ENCODE peak calls at places on chromosomes 4 and X, in six cellular contexts. One of them, this sample, is unnamed.

GRCh38 chr4:3299538-3300197 is 6.8 kb downstream of the RGS12 start:
- DNase-seq in MCF 10A: no peak
- DNase-seq in PC-3: no peak
- DNase-seq in endothelial cell: no peak
- DNase-seq in left lung: peak
- DNase-seq in activated B cell treated with CpG ODN at 0.5 μM for 24 hours: no peak
- DNase-seq in this sample: peak

GRCh38 chr4:1168291-1169031 is 3.9 kb downstream of the SPON2 start:
- DNase-seq in endothelial cell: no peak
- DNase-seq in activated B cell treated with CpG ODN at 0.5 μM for 24 hours: no peak
- DNase-seq in MCF 10A: no peak
- DNase-seq in PC-3: no peak
- DNase-seq in left lung: peak
- DNase-seq in this sample: no peak

GRCh38 chr4:146415829-146416228 is 105.9 kb downstream of the SLC10A7 start:
- DNase-seq in activated B cell treated with CpG ODN at 0.5 μM for 24 hours: no peak
- DNase-seq in endothelial cell: no peak
- DNase-seq in PC-3: no peak
- DNase-seq in MCF 10A: no peak
- DNase-seq in left lung: no peak
- DNase-seq in this sample: no peak

GRCh38 chrX:31423575-31424284 is 351.9 kb upstream of the FTHL17 start:
- DNase-seq in PC-3: peak
- DNase-seq in endothelial cell: peak
- DNase-seq in MCF 10A: peak
- DNase-seq in left lung: no peak
- DNase-seq in activated B cell treated with CpG ODN at 0.5 μM for 24 hours: no peak
- DNase-seq in this sample: peak

GRCh38 chr4:122758033-122758432 is 25.5 kb downstream of the BBS12 start:
- DNase-seq in activated B cell treated with CpG ODN at 0.5 μM for 24 hours: no peak
- DNase-seq in endothelial cell: no peak
- DNase-seq in left lung: no peak
- DNase-seq in PC-3: peak
- DNase-seq in MCF 10A: peak
- DNase-seq in this sample: no peak

GRCh38 chr4:76781698-76782595 is 116.0 kb downstream of the SOWAHB start:
- DNase-seq in endothelial cell: no peak
- DNase-seq in PC-3: peak
- DNase-seq in left lung: no peak
- DNase-seq in activated B cell treated with CpG ODN at 0.5 μM for 24 hours: no peak
- DNase-seq in MCF 10A: peak
- DNase-seq in this sample: peak

GRCh38 chrX:148080593-148080992 is 99.5 kb downstream of the FMR1NB start:
- DNase-seq in activated B cell treated with CpG ODN at 0.5 μM for 24 hours: no peak
- DNase-seq in endothelial cell: no peak
- DNase-seq in PC-3: no peak
- DNase-seq in MCF 10A: no peak
- DNase-seq in left lung: no peak
- DNase-seq in this sample: no peak

GRCh38 chr4:657338-658030 is 16.6 kb downstream of the ATP5ME start:
- DNase-seq in PC-3: no peak
- DNase-seq in endothelial cell: no peak
- DNase-seq in MCF 10A: no peak
- DNase-seq in left lung: no peak
- DNase-seq in activated B cell treated with CpG ODN at 0.5 μM for 24 hours: no peak
- DNase-seq in this sample: peak

GRCh38 chr4:8433181-8433580 is 7.3 kb downstream of the ACOX3 start:
- DNase-seq in PC-3: no peak
- DNase-seq in endothelial cell: no peak
- DNase-seq in MCF 10A: no peak
- DNase-seq in left lung: no peak
- DNase-seq in activated B cell treated with CpG ODN at 0.5 μM for 24 hours: no peak
- DNase-seq in this sample: no peak

GRCh38 chr4:41129128-41129754 is 85.1 kb downstream of the APBB2 start:
- DNase-seq in MCF 10A: no peak
- DNase-seq in PC-3: no peak
- DNase-seq in activated B cell treated with CpG ODN at 0.5 μM for 24 hours: no peak
- DNase-seq in endothelial cell: no peak
- DNase-seq in left lung: no peak
- DNase-seq in this sample: no peak

GRCh38 chr4:107862658-107863057 is 37.9 kb downstream of the SGMS2 start:
- DNase-seq in MCF 10A: peak
- DNase-seq in activated B cell treated with CpG ODN at 0.5 μM for 24 hours: no peak
- DNase-seq in PC-3: peak
- DNase-seq in endothelial cell: no peak
- DNase-seq in left lung: no peak
- DNase-seq in this sample: no peak

GRCh38 chr4:41454393-41454792 is 83.6 kb upstream of the LIMCH1 start:
- DNase-seq in MCF 10A: peak
- DNase-seq in endothelial cell: no peak
- DNase-seq in activated B cell treated with CpG ODN at 0.5 μM for 24 hours: no peak
- DNase-seq in left lung: peak
- DNase-seq in PC-3: no peak
- DNase-seq in this sample: no peak

GRCh38 chr4:173360587-173361221 is 10.1 kb upstream of the SAP30 start:
- DNase-seq in PC-3: peak
- DNase-seq in MCF 10A: peak
- DNase-seq in left lung: no peak
- DNase-seq in endothelial cell: no peak
- DNase-seq in activated B cell treated with CpG ODN at 0.5 μM for 24 hours: no peak
- DNase-seq in this sample: no peak

GRCh38 chr4:675036-675804 is 878 bp downstream of the MYL5 start:
- DNase-seq in endothelial cell: peak
- DNase-seq in left lung: peak
- DNase-seq in MCF 10A: no peak
- DNase-seq in activated B cell treated with CpG ODN at 0.5 μM for 24 hours: no peak
- DNase-seq in PC-3: no peak
- DNase-seq in this sample: peak

GRCh38 chrX:3262906-3263305 is 83.5 kb downstream of the MXRA5 start:
- DNase-seq in activated B cell treated with CpG ODN at 0.5 μM for 24 hours: no peak
- DNase-seq in endothelial cell: no peak
- DNase-seq in MCF 10A: peak
- DNase-seq in PC-3: peak
- DNase-seq in left lung: no peak
- DNase-seq in this sample: no peak

GRCh38 chr4:2172627-2173231 is 69.2 kb downstream of the HAUS3 start:
- DNase-seq in endothelial cell: no peak
- DNase-seq in left lung: no peak
- DNase-seq in activated B cell treated with CpG ODN at 0.5 μM for 24 hours: no peak
- DNase-seq in PC-3: no peak
- DNase-seq in MCF 10A: no peak
- DNase-seq in this sample: no peak

GRCh38 chr4:181078236-181078635 is 1165.0 kb upstream of the TENM3 start:
- DNase-seq in PC-3: no peak
- DNase-seq in MCF 10A: no peak
- DNase-seq in endothelial cell: no peak
- DNase-seq in left lung: no peak
- DNase-seq in activated B cell treated with CpG ODN at 0.5 μM for 24 hours: no peak
- DNase-seq in this sample: no peak

GRCh38 chrX:153776611-153777045 is 4.2 kb upstream of the SRPK3 start:
- DNase-seq in PC-3: no peak
- DNase-seq in left lung: no peak
- DNase-seq in MCF 10A: no peak
- DNase-seq in endothelial cell: no peak
- DNase-seq in activated B cell treated with CpG ODN at 0.5 μM for 24 hours: no peak
- DNase-seq in this sample: no peak

GRCh38 chrX:107827137-107827831 is 1.6 kb downstream of the MID2 start:
- DNase-seq in activated B cell treated with CpG ODN at 0.5 μM for 24 hours: no peak
- DNase-seq in MCF 10A: peak
- DNase-seq in left lung: no peak
- DNase-seq in endothelial cell: no peak
- DNase-seq in PC-3: no peak
- DNase-seq in this sample: no peak

GRCh38 chr4:15234585-15235126 is 193.2 kb upstream of the C1QTNF7 start:
- DNase-seq in PC-3: peak
- DNase-seq in activated B cell treated with CpG ODN at 0.5 μM for 24 hours: no peak
- DNase-seq in MCF 10A: peak
- DNase-seq in endothelial cell: no peak
- DNase-seq in left lung: no peak
- DNase-seq in this sample: no peak